ENCODE peak calls at places on chromosomes 3 and 15, in seven cellular contexts. R is coronary artery; I is C1 segment of cervical spinal cord; A is endothelial cell; V is naive thymus-derived CD4-positive, alpha-beta T cell; P is WTC11; O is ureter. U is an unnamed sample.

GRCh38 chr15:85621096-85621495 is 173.6 kb downstream of the KLHL25 start:
- DNase-seq in P (no peak), A (no peak), R (no peak), V (no peak), O (no peak), I (no peak), U (no peak)

GRCh38 chr3:88030200-88030599 is 28.6 kb downstream of the CGGBP1 start:
- DNase-seq in I (no peak), O (no peak), P (no peak), V (no peak), A (no peak), R (no peak), U (no peak)

GRCh38 chr3:103195201-103195600 is 760.4 kb downstream of the ZPLD1 start:
- DNase-seq in V (no peak), A (no peak), I (no peak), R (no peak), O (no peak), P (no peak), U (no peak)

GRCh38 chr3:93843981-93844380 is 129.7 kb downstream of the PROS1 start:
- DNase-seq in O (no peak), P (no peak), V (no peak), A (no peak), I (no peak), R (no peak), U (no peak)

GRCh38 chr3:195259146-195259563 is 11.8 kb downstream of the XXYLT1 start:
- DNase-seq in O (no peak), V (no peak), I (no peak), R (no peak), A (no peak), P (no peak), U (no peak)

GRCh38 chr3:36597422-36597821 is 166.9 kb downstream of the DCLK3 start:
- DNase-seq in V (no peak), O (no peak), P (no peak), A (no peak), R (no peak), I (no peak), U (no peak)

GRCh38 chr3:108554233-108554632 is 35.0 kb downstream of the CIP2A start:
- DNase-seq in I (no peak), O (no peak), R (no peak), V (no peak), P (no peak), A (no peak), U (no peak)

GRCh38 chr3:192750201-192750600 is 22.9 kb upstream of the FGF12 start:
- DNase-seq in I (no peak), V (no peak), P (no peak), A (no peak), O (no peak), R (no peak), U (no peak)

GRCh38 chr3:13500133-13500885 is 20.2 kb downstream of the HDAC11 start:
- DNase-seq in A (peak; percentile 64), I (no peak), V (no peak), R (no peak), P (peak; percentile 75), O (no peak), U (no peak)

GRCh38 chr3:142850395-142851023 is 38.4 kb downstream of the PCOLCE2 start:
- DNase-seq in A (no peak), V (no peak), P (no peak), I (no peak), R (no peak), O (no peak), U (no peak)

GRCh38 chr3:100093826-100094225 is 20.5 kb downstream of the FILIP1L start:
- DNase-seq in O (no peak), V (no peak), R (no peak), P (no peak), A (no peak), I (no peak), U (no peak)

GRCh38 chr3:52248165-52248541 is 2.6 kb downstream of the PPM1M start:
- DNase-seq in A (no peak), R (no peak), I (no peak), O (no peak), P (no peak), V (no peak), U (no peak)

GRCh38 chr3:58271901-58272501 is 34.0 kb upstream of the RPP14 start:
- DNase-seq in R (no peak), P (no peak), V (no peak), I (no peak), O (no peak), A (no peak), U (no peak)

GRCh38 chr3:103712320-103713008 is 1277.6 kb downstream of the ZPLD1 start:
- DNase-seq in I (no peak), A (no peak), O (no peak), V (no peak), P (no peak), R (no peak), U (no peak)

GRCh38 chr3:60594025-60594424 is 657.2 kb downstream of the FHIT start:
- DNase-seq in V (no peak), A (no peak), O (peak; percentile 87), I (no peak), R (peak; percentile 76), P (no peak), U (no peak)

GRCh38 chr15:65087411-65087810 is 10.9 kb downstream of the KBTBD13 start:
- DNase-seq in P (no peak), R (no peak), V (no peak), O (no peak), A (no peak), I (no peak), U (no peak)

GRCh38 chr3:17044844-17045243 is 160.1 kb downstream of the PLCL2 start:
- DNase-seq in V (no peak), R (no peak), A (no peak), O (no peak), I (no peak), P (no peak), U (no peak)

GRCh38 chr3:194876403-194877165 is 190.9 kb downstream of the FAM43A start:
- DNase-seq in P (no peak), O (peak; percentile 34), I (no peak), V (no peak), A (no peak), R (no peak), U (peak; percentile 54)

GRCh38 chr3:140078940-140079339 is 144.0 kb downstream of the CLSTN2 start:
- DNase-seq in I (no peak), O (no peak), A (no peak), R (no peak), V (no peak), P (no peak), U (no peak)

GRCh38 chr3:144351968-144352367 is 380.3 kb downstream of the DIPK2A start:
- DNase-seq in V (no peak), I (no peak), A (no peak), O (no peak), R (no peak), P (no peak), U (no peak)

U was measured in type B pancreatic cell.